ENCODE peak calls at places on chromosome 5, in six cellular contexts. A is left ventricle myocardium inferior; U is OCI-LY7; R is foreskin fibroblast; P is caudate nucleus; I is CD4-positive, alpha-beta T cell. J is an unnamed sample.
A peak's percentile ranks its signal among the peaks of the same experiment; 100 is the strongest.

GRCh38 chr5:150320048-150320555 is 17.4 kb upstream of the ARSI start:
- DNase-seq in P (peak; percentile 18), R (peak; percentile 84), U (no peak), I (no peak), A (peak; percentile 56), J (peak; percentile 75)

GRCh38 chr5:116935561-116936162 is 361.0 kb upstream of the SEMA6A start:
- DNase-seq in A (no peak), U (no peak), P (no peak), R (no peak), I (no peak), J (no peak)

GRCh38 chr5:10695759-10696543 is 65.1 kb downstream of the DAP start:
- DNase-seq in A (no peak), R (no peak), U (no peak), I (no peak), P (no peak), J (peak; percentile 43)

GRCh38 chr5:112142769-112143270 is 276.3 kb downstream of the EPB41L4A start:
- DNase-seq in R (peak; percentile 49), P (no peak), U (no peak), I (no peak), A (no peak), J (peak; percentile 23)

GRCh38 chr5:10576121-10576789 is 12.4 kb downstream of the ANKRD33B start:
- DNase-seq in R (no peak), U (peak; percentile 48), I (no peak), A (no peak), P (no peak), J (no peak)

GRCh38 chr5:83145882-83146331 is 68.6 kb downstream of the XRCC4 start:
- DNase-seq in I (no peak), P (no peak), R (no peak), A (no peak), U (no peak), J (peak; percentile 6)

GRCh38 chr5:175689147-175689991 is 31.5 kb downstream of the HRH2 start:
- DNase-seq in P (no peak), I (no peak), A (peak; percentile 36), U (no peak), R (peak; percentile 2), J (no peak)

GRCh38 chr5:72067682-72068470 is 39.4 kb upstream of the MAP1B start:
- DNase-seq in I (no peak), P (peak; percentile 7), R (peak; percentile 45), A (no peak), U (no peak), J (peak; percentile 71)

GRCh38 chr5:6900828-6901227 is 187.6 kb downstream of the TENT4A start:
- DNase-seq in P (no peak), R (no peak), A (no peak), I (no peak), U (no peak), J (no peak)